ENCODE peak calls at places on chromosomes 12 and 14, in five cellular contexts. K is aorta, N is ascending aorta, F is hepatocyte, M is mammary epithelial cell. E is an unnamed sample.
A peak's percentile ranks its signal among the peaks of the same experiment; 100 is the strongest.

GRCh38 chr12:2395352-2395977 is 342.7 kb downstream of the CACNA1C start:
- DNase-seq in K (peak; percentile 65), N (no peak), F (peak; percentile 62), M (no peak), E (no peak)

GRCh38 chr14:44846232-44846824 is 115.4 kb downstream of the KLHL28 start:
- DNase-seq in K (no peak), N (no peak), F (peak; percentile 68), M (peak; percentile 20), E (peak; percentile 23)

GRCh38 chr12:2958432-2959193 is 584 bp upstream of the TEAD4 start:
- DNase-seq in K (peak; percentile 69), N (no peak), F (peak; percentile 73), M (peak; percentile 84), E (peak; percentile 84)

GRCh38 chr14:44777567-44777966 is 184.2 kb downstream of the KLHL28 start:
- DNase-seq in K (no peak), N (no peak), F (no peak), M (no peak), E (no peak)

GRCh38 chr14:83047436-83047835 is 1513.8 kb upstream of the SEL1L start:
- DNase-seq in K (no peak), N (no peak), F (no peak), M (no peak), E (no peak)

GRCh38 chr12:1250641-1251040 is 259.6 kb downstream of the ERC1 start:
- DNase-seq in K (no peak), N (no peak), F (no peak), M (peak; percentile 43), E (no peak)

GRCh38 chr12:90239740-90240260 is 531.2 kb upstream of the ATP2B1 start:
- DNase-seq in K (no peak), N (no peak), F (no peak), M (no peak), E (no peak)

GRCh38 chr12:57755454-57756372 is 810 bp downstream of the MARCHF9 start:
- DNase-seq in K (no peak), N (no peak), F (peak; percentile 71), M (no peak), E (no peak)

GRCh38 chr14:104522926-104523545 is 56.5 kb upstream of the C14orf180 start:
- DNase-seq in K (no peak), N (no peak), F (no peak), M (no peak), E (no peak)

GRCh38 chr14:105087308-105087962 is 22.2 kb upstream of the GPR132 start:
- DNase-seq in K (peak; percentile 67), N (no peak), F (peak; percentile 81), M (peak; percentile 88), E (peak; percentile 58)

GRCh38 chr12:26617513-26617912 is 215.5 kb downstream of the ITPR2 start:
- DNase-seq in K (no peak), N (no peak), F (no peak), M (no peak), E (no peak)

GRCh38 chr12:25825494-25825893 is 133.0 kb upstream of the RASSF8 start:
- DNase-seq in K (no peak), N (no peak), F (no peak), M (no peak), E (no peak)

GRCh38 chr14:50560929-50561280 is 960 bp downstream of the ATL1 start:
- DNase-seq in K (peak; percentile 92), N (peak; percentile 49), F (peak; percentile 73), M (peak; percentile 84), E (peak; percentile 67)

GRCh38 chr14:68788275-68789001 is 4.4 kb downstream of the ZFP36L1 start:
- DNase-seq in K (no peak), N (no peak), F (peak; percentile 3), M (no peak), E (peak; percentile 44)

GRCh38 chr14:99252940-99253868 is 18.8 kb downstream of the BCL11B start:
- DNase-seq in K (no peak), N (no peak), F (no peak), M (no peak), E (no peak)

GRCh38 chr14:52442602-52443001 is 109.7 kb downstream of the TXNDC16 start:
- DNase-seq in K (no peak), N (no peak), F (no peak), M (no peak), E (no peak)

GRCh38 chr12:100348657-100349454 is 8.0 kb upstream of the SLC17A8 start:
- DNase-seq in K (no peak), N (no peak), F (peak; percentile 35), M (peak; percentile 10), E (no peak)

GRCh38 chr14:99902925-99903324 is 109.7 kb downstream of the EML1 start:
- DNase-seq in K (no peak), N (no peak), F (no peak), M (no peak), E (no peak)

GRCh38 chr12:53334822-53335221 is 1.3 kb downstream of the SP7 start:
- DNase-seq in K (no peak), N (no peak), F (no peak), M (no peak), E (no peak)

GRCh38 chr12:6963741-6964446 is 6.6 kb downstream of the PHB2 start:
- DNase-seq in K (no peak), N (no peak), F (peak; percentile 71), M (no peak), E (no peak)

GRCh38 chr12:112527501-112527900 is 108.8 kb downstream of the PTPN11 start:
- DNase-seq in K (no peak), N (no peak), F (no peak), M (no peak), E (no peak)

GRCh38 chr12:5088586-5089264 is 45.0 kb downstream of the KCNA5 start:
- DNase-seq in K (peak; percentile 75), N (no peak), F (peak; percentile 39), M (no peak), E (no peak)

GRCh38 chr12:6092784-6093722 is 31.4 kb downstream of the VWF start:
- DNase-seq in K (peak; percentile 82), N (peak; percentile 53), F (peak; percentile 69), M (peak; percentile 95), E (peak; percentile 86)

GRCh38 chr14:101772770-101773169 is 11.3 kb downstream of the PPP2R5C start:
- DNase-seq in K (no peak), N (no peak), F (no peak), M (no peak), E (no peak)

GRCh38 chr12:100216337-100216736 is 15.7 kb downstream of the ACTR6 start:
- DNase-seq in K (no peak), N (no peak), F (peak; percentile 17), M (no peak), E (no peak)

GRCh38 chr12:76195920-76196319 is 111.4 kb upstream of the NAP1L1 start:
- DNase-seq in K (no peak), N (no peak), F (no peak), M (no peak), E (no peak)

GRCh38 chr14:92759300-92759678 is 10.9 kb upstream of the LGMN start:
- DNase-seq in K (no peak), N (no peak), F (peak; percentile 45), M (peak; percentile 38), E (no peak)

GRCh38 chr14:60302663-60303062 is 53.6 kb downstream of the PPM1A start:
- DNase-seq in K (no peak), N (no peak), F (no peak), M (no peak), E (no peak)

GRCh38 chr14:23187925-23188324 is 4.5 kb upstream of the SLC7A8 start:
- DNase-seq in K (no peak), N (no peak), F (no peak), M (no peak), E (no peak)

GRCh38 chr12:107310621-107311020 is 217.3 kb upstream of the CRY1 start:
- DNase-seq in K (no peak), N (no peak), F (no peak), M (no peak), E (no peak)

GRCh38 chr12:67681941-67682340 is 33.4 kb downstream of the DYRK2 start:
- DNase-seq in K (no peak), N (no peak), F (no peak), M (no peak), E (no peak)
- H3K27ac ChIP-seq in K (no peak overlapping the region), N (peak overlapping the region; percentile 72), F (no peak overlapping the region), M (no peak overlapping the region), E (peak overlapping the region; percentile 58)

DNA sequence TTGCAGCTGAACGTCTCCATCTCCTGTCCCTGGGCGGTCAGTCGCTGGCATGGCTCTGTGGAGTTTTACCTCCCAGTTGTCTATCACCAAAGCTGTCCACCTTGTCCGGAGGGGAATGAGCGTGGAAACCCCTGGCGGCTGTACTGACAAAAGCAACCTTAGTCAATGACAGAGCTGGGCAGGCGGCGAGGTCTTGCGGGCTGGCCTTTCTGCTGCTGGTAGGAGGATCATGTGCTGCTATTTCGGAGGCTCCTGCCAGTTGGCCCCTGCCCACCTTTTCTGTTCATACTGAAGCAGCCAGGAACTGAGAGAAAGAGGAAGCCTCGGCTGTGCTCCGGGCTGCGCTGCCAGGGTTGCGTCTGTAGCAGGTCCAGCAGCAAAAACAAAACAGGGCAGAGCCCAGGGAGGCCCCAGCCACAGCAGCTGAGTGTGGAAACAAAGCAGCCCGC is 57.7 kb downstream of the HMGA2 start:
- DNase-seq in K (peak; percentile 88), N (peak; percentile 33), F (peak; percentile 46), M (no peak), E (no peak)
- H3K4me1 ChIP-seq in K (no peaks in the 10 kb centered on the region), N (peaks cover 5% of the 10 kb centered on the region), F (peaks cover 57% of the 10 kb centered on the region), M (peaks cover 46% of the 10 kb centered on the region), E (peaks cover 23% of the 10 kb centered on the region)

DNA sequence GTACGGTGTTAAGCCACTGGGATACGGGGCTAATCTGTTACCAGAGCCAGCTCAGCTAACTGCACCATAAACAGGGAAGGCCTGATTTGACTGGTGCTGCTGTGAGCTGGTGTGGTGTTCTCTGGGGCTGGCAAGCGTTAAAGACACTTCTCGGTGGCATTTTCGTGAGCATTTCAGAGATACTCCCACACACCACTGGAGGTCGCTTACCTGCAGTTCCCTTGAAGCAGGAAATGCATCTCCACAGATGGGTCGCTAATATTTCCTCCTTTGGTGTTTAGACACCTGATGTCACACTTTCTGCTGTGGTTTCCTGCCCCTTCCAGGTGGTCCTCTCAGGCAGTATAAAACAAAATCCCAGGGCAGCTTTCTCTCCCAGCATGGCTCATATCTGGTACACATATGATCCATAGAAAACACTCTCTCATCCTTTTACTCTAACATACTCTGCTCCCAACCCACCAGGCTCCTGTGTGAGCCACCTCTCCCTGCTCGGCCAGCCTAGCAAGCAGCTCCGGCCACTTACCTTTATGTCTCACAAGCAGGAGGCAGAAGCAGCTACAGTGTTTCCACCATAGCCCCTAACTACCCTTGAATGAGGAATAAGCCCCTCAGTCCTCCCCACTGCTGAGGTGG is 129.9 kb upstream of the GRIN2B start:
- DNase-seq in K (no peak), N (no peak), F (peak; percentile 37), M (no peak), E (no peak)
- H3K27ac ChIP-seq in K (no peak overlapping the region), N (no peak overlapping the region), F (no peak overlapping the region), M (no peak overlapping the region), E (no peak overlapping the region)

DNA sequence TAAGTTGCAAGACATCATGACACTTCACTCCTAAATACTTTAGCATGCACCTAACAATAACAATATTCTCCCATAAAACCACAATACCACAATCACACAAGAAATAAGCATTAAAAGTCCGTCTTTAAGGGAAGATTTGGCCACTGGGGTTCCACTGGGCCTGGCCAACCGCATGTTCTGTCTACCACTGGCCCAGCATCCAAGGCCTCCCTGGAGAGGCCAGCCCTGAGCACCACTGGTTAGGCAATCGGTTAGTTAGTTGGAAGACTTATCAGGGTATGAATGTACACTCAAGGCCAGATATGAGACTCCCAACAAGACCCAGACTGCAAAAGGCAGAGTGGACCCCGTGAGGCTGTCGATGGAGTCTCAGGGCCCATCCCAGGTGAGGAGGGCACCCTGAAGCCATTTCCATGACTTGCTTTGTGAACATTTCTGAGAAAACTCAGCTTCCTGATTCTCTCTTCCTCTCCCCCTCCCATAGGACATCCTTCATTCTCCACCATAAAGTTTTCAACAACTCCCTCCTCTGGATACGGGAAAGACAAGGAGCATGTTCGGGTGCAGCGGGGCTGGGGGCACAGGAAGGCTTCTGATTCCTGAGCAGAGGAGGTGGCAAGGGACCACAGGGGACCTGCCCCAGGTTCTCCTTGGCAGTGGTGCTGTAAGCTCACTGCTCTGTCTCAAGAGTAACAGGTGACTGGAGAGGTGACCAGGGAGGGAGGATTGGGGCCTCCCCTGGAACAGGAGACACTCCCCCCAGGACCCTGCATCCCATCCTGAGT is 5.9 kb downstream of the PXN start:
- DNase-seq in K (no peak), N (no peak), F (no peak), M (no peak), E (no peak)
- H3K4me1 ChIP-seq in K (peaks cover 4% of the 10 kb centered on the region), N (peaks cover 23% of the 10 kb centered on the region), F (peaks cover 47% of the 10 kb centered on the region), M (peaks cover 64% of the 10 kb centered on the region), E (peaks cover 39% of the 10 kb centered on the region)